ENCODE peak calls at places on chromosomes 16 and 17, in four cellular contexts. Y is uterus, B is cardiac fibroblast, H is IMR-90. V is an unnamed sample.

GRCh38 chr16:19748389-19749110 is 30.5 kb downstream of the IQCK start:
- DNase-seq in Y (no peak), B (peak; percentile 27), H (no peak), V (no peak)

GRCh38 chr17:73346763-73347162 is 35.0 kb upstream of the CDC42EP4 start:
- DNase-seq in Y (no peak), B (no peak), H (no peak), V (no peak)

GRCh38 chr16:64751906-64752305 is 370.0 kb downstream of the CDH11 start:
- DNase-seq in Y (no peak), B (peak; percentile 7), H (peak; percentile 90), V (no peak)

GRCh38 chr16:5504028-5504758 is 406.6 kb upstream of the EEF2KMT start:
- DNase-seq in Y (no peak), B (no peak), H (no peak), V (peak; percentile 22)

GRCh38 chr17:82021728-82022309 is 859 bp downstream of the CENPX start:
- DNase-seq in Y (no peak), B (no peak), H (no peak), V (no peak)

GRCh38 chr16:90020838-90021382 is 1.7 kb upstream of the DBNDD1 start:
- DNase-seq in Y (no peak), B (no peak), H (peak; percentile 76), V (no peak)

GRCh38 chr16:85554114-85554790 is 58.9 kb upstream of the GSE1 start:
- DNase-seq in Y (peak; percentile 66), B (peak; percentile 91), H (peak; percentile 80), V (peak; percentile 67)

GRCh38 chr16:48101069-48101674 is 54.6 kb downstream of the ABCC12 start:
- DNase-seq in Y (no peak), B (no peak), H (no peak), V (no peak)

GRCh38 chr16:79635488-79635887 is 35.0 kb upstream of the MAF start:
- DNase-seq in Y (no peak), B (no peak), H (no peak), V (no peak)

GRCh38 chr17:30975042-30975820 is 4.4 kb downstream of the RNF135 start:
- DNase-seq in Y (no peak), B (no peak), H (no peak), V (no peak)

GRCh38 chr17:30969989-30970680 is 704 bp upstream of the RNF135 start:
- DNase-seq in Y (peak; percentile 23), B (peak; percentile 11), H (no peak), V (no peak)

GRCh38 chr17:30970757-30971567 is at the start of gene RNF135:
- DNase-seq in Y (peak; percentile 82), B (peak; percentile 91), H (peak; percentile 82), V (peak; percentile 86)
- TF ChIP-seq CTCF in Y (no peak), B (peak; percentile 5), H (peak; percentile 7), V (peak; percentile 64)

GRCh38 chr16:74742051-74742481 is 32.6 kb downstream of the FA2H start:
- DNase-seq in Y (no peak), B (peak; percentile 36), H (peak; percentile 43), V (no peak)

GRCh38 chr16:74743045-74743667 is 31.5 kb downstream of the FA2H start:
- DNase-seq in Y (no peak), B (no peak), H (no peak), V (no peak)

GRCh38 chr16:74744566-74744965 is 30.1 kb downstream of the FA2H start:
- DNase-seq in Y (no peak), B (no peak), H (no peak), V (no peak)

GRCh38 chr16:74745109-74745615 is 29.5 kb downstream of the FA2H start:
- DNase-seq in Y (no peak), B (no peak), H (no peak), V (no peak)

GRCh38 chr16:74743668-74744299 is 30.8 kb downstream of the FA2H start:
- DNase-seq in Y (no peak), B (peak; percentile 23), H (peak; percentile 79), V (no peak)
- H3K4me3 ChIP-seq in Y (no peak overlapping the region), B (no peak overlapping the region), H (no peak overlapping the region), V (no peak overlapping the region)

DNA sequence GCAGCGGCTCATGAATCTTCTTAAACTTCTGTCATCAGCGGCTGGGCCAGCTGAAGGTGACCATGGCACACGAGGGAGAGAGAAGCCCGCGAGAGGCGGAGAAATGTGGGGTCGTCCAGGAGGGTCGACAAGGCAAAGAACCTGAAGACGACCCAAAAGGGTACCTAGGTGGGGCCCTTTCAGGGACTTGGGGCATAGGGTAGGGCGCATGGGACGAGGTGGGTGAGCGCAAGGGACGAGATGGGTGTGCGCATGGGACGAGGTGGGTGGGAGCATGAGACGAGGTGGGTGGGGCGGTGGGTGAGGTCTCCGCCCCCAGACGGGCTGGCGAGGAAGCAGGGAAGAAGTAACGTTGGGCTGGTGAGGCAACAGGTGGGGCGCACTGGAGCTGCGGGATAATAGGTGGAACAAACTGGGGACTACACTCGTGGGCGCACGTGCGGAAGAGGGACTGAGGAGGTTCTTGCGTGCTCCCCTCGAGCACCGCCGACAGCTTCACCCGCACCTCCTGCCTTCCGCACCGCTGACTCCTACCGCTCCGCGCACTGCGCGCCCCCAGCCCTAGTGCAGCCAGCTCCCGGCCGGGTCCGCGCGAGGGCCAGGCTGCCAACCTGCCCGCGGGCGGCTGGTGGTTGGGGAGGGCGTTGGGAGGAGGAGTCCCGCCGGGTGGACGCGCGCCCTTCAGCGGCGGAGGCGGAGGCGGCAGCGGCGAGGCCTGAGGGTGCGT is 23.2 kb upstream of the CRYM start:
- DNase-seq in Y (peak; percentile 70), B (peak; percentile 68), H (peak; percentile 61), V (peak; percentile 68)
- TF ChIP-seq CTCF in Y (no peak), B (no peak), H (peak; percentile 29), V (peak; percentile 39)

GRCh38 chr17:48611213-48611612 is 396 bp upstream of the HOXB7 start:
- DNase-seq in Y (no peak), B (no peak), H (peak; percentile 43), V (no peak)

GRCh38 chr17:48608921-48609505 is 1.8 kb downstream of the HOXB7 start:
- DNase-seq in Y (no peak), B (no peak), H (no peak), V (no peak)

GRCh38 chr17:48609754-48610281 is 999 bp downstream of the HOXB7 start:
- DNase-seq in Y (no peak), B (no peak), H (no peak), V (no peak)

GRCh38 chr17:48611681-48612455 is 1.1 kb upstream of the HOXB7 start:
- DNase-seq in Y (no peak), B (no peak), H (no peak), V (no peak)

DNA sequence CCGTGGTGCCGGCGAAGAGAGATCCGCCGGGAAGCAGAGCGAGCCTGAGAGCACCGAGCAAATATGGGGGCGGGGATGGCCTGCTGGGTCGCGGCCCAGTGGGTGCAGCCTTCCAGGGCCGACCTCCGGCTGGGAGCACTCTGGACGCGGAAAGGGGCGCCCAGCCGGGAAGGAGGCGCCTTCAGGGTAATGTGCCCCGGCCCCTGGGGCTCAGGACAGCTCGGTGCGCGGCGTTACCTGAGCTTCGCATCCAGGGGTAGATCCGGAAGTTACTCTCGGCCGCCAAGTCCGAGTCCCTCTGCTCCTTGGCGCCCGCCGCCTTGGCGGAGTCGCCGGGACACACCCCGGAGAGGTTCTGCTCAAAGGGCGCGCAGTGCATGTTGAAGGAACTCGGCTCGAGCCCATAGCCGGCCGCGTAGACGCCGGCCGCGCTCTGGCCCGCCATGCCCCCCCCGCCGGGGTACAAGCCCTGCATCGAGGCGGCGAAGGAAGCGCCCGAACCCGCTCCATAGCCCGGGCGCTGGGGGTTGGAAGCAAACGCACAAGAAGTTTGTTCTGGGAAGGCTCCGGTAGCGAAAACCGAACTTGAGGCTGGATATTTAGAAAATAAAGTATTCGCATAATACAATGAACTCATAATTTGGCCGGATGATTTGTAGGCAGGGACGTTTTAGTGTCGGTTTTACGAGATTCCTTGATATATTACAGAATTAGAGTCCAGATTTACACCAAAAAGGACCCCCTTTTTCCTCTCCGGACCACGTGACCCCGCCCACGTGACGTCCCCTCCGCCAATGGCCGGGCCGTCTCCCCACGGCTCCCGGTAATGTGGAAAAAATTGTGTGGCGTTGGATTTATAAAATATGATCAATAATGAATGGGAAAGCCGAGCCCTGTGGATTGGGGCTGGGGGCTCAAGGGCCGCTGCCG is at the start of gene HOXB7:
- DNase-seq in Y (peak; percentile 72), B (no peak), H (peak; percentile 62), V (peak; percentile 52)
- H3K4me3 ChIP-seq in Y (peak within 1 kb of the TSS; percentile 27), B (peak within 1 kb of the TSS; percentile 21), H (peak within 1 kb of the TSS; percentile 63), V (peak within 1 kb of the TSS; percentile 63)

DNA sequence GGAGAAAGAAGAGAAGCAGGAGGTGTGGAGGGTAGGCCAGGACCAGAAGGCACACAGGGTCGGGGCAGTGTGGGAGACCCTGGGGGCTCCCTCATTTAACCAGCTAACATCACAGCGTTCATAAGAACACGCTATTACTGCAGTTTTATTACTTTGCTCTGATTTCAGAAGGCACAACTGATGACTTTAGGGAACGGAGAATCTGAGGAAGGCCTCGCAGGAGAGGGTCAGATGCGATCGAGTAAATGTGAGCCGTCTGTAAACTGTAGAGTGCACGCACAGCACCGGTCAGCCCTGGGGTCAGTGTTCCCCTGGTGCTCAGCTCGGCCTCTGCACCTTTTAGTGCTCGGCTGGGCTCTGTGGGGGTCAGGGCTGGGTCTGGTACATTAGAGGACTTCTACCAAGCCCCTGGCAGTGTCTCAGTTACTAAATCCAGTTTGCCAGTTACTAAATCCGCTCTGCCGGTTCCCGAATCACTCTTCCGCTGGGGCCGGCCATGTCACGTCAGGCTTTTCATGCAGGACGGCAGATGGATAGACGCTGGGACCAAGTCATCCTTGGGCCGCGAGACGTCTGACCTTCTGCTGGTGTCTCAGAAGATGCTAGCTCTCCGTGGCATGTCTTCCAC is 325.9 kb downstream of the SEC14L1 start:
- DNase-seq in Y (no peak), B (no peak), H (no peak), V (no peak)
- TF ChIP-seq CTCF in Y (no peak), B (no peak), H (no peak), V (no peak)

GRCh38 chr17:77553459-77554066 is 404.9 kb upstream of the TNRC6C start:
- DNase-seq in Y (no peak), B (no peak), H (no peak), V (no peak)

GRCh38 chr17:77555110-77555509 is 403.4 kb upstream of the TNRC6C start:
- DNase-seq in Y (no peak), B (no peak), H (no peak), V (no peak)

GRCh38 chr17:77556408-77557068 is 402.0 kb upstream of the TNRC6C start:
- DNase-seq in Y (no peak), B (no peak), H (no peak), V (no peak)

GRCh38 chr17:77558846-77559626 is 399.5 kb upstream of the TNRC6C start:
- DNase-seq in Y (no peak), B (no peak), H (peak; percentile 9), V (no peak)

GRCh38 chr17:77555741-77556291 is 402.7 kb upstream of the TNRC6C start:
- DNase-seq in Y (no peak), B (peak; percentile 43), H (no peak), V (no peak)
- H3K4me3 ChIP-seq in Y (no peak overlapping the region), B (no peak overlapping the region), H (no peak overlapping the region), V (no peak overlapping the region)

GRCh38 chr16:54936979-54937672 is 6.5 kb downstream of the IRX5 start:
- DNase-seq in Y (no peak), B (peak; percentile 47), H (no peak), V (no peak)

GRCh38 chr16:54934536-54935410 is 4.1 kb downstream of the IRX5 start:
- DNase-seq in Y (no peak), B (no peak), H (no peak), V (no peak)

GRCh38 chr16:54936086-54936978 is 5.7 kb downstream of the IRX5 start:
- DNase-seq in Y (no peak), B (peak; percentile 32), H (no peak), V (no peak)

GRCh38 chr16:54933281-54934150 is 2.9 kb downstream of the IRX5 start:
- DNase-seq in Y (no peak), B (no peak), H (no peak), V (no peak)

GRCh38 chr16:54935411-54936085 is 4.9 kb downstream of the IRX5 start:
- DNase-seq in Y (no peak), B (no peak), H (no peak), V (no peak)
- TF ChIP-seq CTCF in Y (no peak), B (no peak), H (no peak), V (no peak)

GRCh38 chr17:67993153-67993997 is 2.9 kb downstream of the C17orf58 start:
- DNase-seq in Y (peak; percentile 87), B (peak; percentile 89), H (peak; percentile 84), V (peak; percentile 87)
- H3K4me3 ChIP-seq in Y (peak overlapping the region; percentile 81), B (peak overlapping the region; percentile 73), H (peak overlapping the region; percentile 72), V (peak overlapping the region; percentile 87)